ENCODE peak calls at places on chromosome 9, in four cellular contexts. Q is prostate gland, S is ovary, O is breast epithelium. E is an unnamed sample.

GRCh38 chr9:136171009-136171800 is 33.7 kb downstream of the LHX3 start:
- DNase-seq in O (no peak), Q (no peak), S (no peak), E (no peak)

GRCh38 chr9:546797-547223 is 294.7 kb upstream of the DMRT1 start:
- DNase-seq in S (peak), Q (peak), O (no peak), E (no peak)

GRCh38 chr9:95313010-95313498 is 4.5 kb downstream of the FANCC start:
- DNase-seq in S (no peak), Q (peak), O (peak), E (peak)

GRCh38 chr9:136147038-136147889 is 28.6 kb upstream of the TMEM250 start:
- DNase-seq in O (no peak), Q (no peak), S (no peak), E (no peak)

GRCh38 chr9:469672-470040 is 255.0 kb downstream of the DOCK8 start:
- DNase-seq in O (no peak), Q (peak), S (no peak), E (no peak)

GRCh38 chr9:71647094-71647591 is 121.2 kb downstream of the CEMIP2 start:
- DNase-seq in S (peak), O (no peak), Q (peak), E (peak)

GRCh38 chr9:124810513-124811355 is 33.8 kb downstream of the OLFML2A start:
- DNase-seq in O (no peak), Q (no peak), S (no peak), E (peak)

GRCh38 chr9:35604578-35605335 is at the start of gene TESK1:
- DNase-seq in Q (peak), O (peak), S (peak), E (peak)

GRCh38 chr9:127187231-127187956 is 65.0 kb upstream of the ANGPTL2 start:
- DNase-seq in O (no peak), S (peak), Q (peak), E (peak)

GRCh38 chr9:129994947-129995346 is 48.0 kb downstream of the FNBP1 start:
- DNase-seq in O (no peak), Q (no peak), S (no peak), E (no peak)

GRCh38 chr9:104747565-104748358 is at the start of gene NIPSNAP3A:
- DNase-seq in O (peak), S (peak), Q (peak), E (peak)

GRCh38 chr9:125755340-125755739 is 8.2 kb downstream of the PBX3 start:
- DNase-seq in Q (no peak), O (no peak), S (no peak), E (no peak)

GRCh38 chr9:134178781-134179551 is 14.6 kb upstream of the RNU6ATAC start:
- DNase-seq in Q (no peak), S (peak), O (no peak), E (no peak)

GRCh38 chr9:36441966-36442365 is 41.9 kb upstream of the RNF38 start:
- DNase-seq in S (no peak), O (no peak), Q (no peak), E (no peak)

GRCh38 chr9:72980183-72980582 is 27.3 kb upstream of the ALDH1A1 start:
- DNase-seq in S (no peak), Q (no peak), O (no peak), E (no peak)

GRCh38 chr9:81686614-81687520 is 2.5 kb downstream of the TLE1 start:
- DNase-seq in S (peak), O (peak), Q (peak), E (peak)

GRCh38 chr9:88980732-88981336 is 10.4 kb upstream of the S1PR3 start:
- DNase-seq in O (no peak), Q (no peak), S (no peak), E (no peak)

GRCh38 chr9:100099722-100100042 is 639 bp downstream of the INVS start:
- DNase-seq in S (peak), O (no peak), Q (no peak), E (no peak)

GRCh38 chr9:133636902-133637301 is 739 bp downstream of the DBH start:
- DNase-seq in O (no peak), S (no peak), Q (no peak), E (no peak)

GRCh38 chr9:133700861-133701320 is 37.3 kb downstream of the SARDH start:
- DNase-seq in S (no peak), O (no peak), Q (no peak), E (no peak)

GRCh38 chr9:99411068-99411467 is 189.0 kb downstream of the SEC61B start:
- DNase-seq in S (no peak), O (no peak), Q (no peak), E (no peak)

GRCh38 chr9:35517136-35517535 is 27.2 kb downstream of the RUSC2 start:
- DNase-seq in O (no peak), Q (no peak), S (no peak), E (no peak)

GRCh38 chr9:86549434-86549833 is 195.2 kb upstream of the TUT7 start:
- DNase-seq in S (no peak), O (no peak), Q (no peak), E (no peak)

GRCh38 chr9:86250123-86250522 is 9.3 kb downstream of the C9orf153 start:
- DNase-seq in Q (no peak), O (no peak), S (no peak), E (no peak)

GRCh38 chr9:133331221-133331620 is 4.8 kb downstream of the SURF6 start:
- DNase-seq in S (no peak), O (no peak), Q (no peak), E (no peak)

GRCh38 chr9:114141553-114142548 is 13.5 kb upstream of the COL27A1 start:
- DNase-seq in Q (no peak), O (no peak), S (peak), E (no peak)

GRCh38 chr9:85729882-85730281 is 11.9 kb downstream of the AGTPBP1 start:
- DNase-seq in S (no peak), Q (no peak), O (no peak), E (no peak)

GRCh38 chr9:110555551-110555950 is 24.0 kb downstream of the SVEP1 start:
- DNase-seq in S (no peak), Q (no peak), O (no peak), E (no peak)

GRCh38 chr9:98154678-98155077 is 35.7 kb upstream of the TRIM14 start:
- DNase-seq in O (no peak), S (no peak), Q (no peak), E (no peak)

GRCh38 chr9:105901514-105902109 is 207.3 kb downstream of the TMEM38B start:
- DNase-seq in O (no peak), Q (peak), S (no peak), E (peak)

GRCh38 chr9:27535701-27536118 is 6.1 kb upstream of the MOB3B start:
- DNase-seq in Q (no peak), O (no peak), S (no peak), E (no peak)

GRCh38 chr9:14221119-14221518 is 92.8 kb downstream of the NFIB start:
- DNase-seq in Q (no peak), O (no peak), S (no peak), E (no peak)

GRCh38 chr9:72557549-72557948 is 36.1 kb downstream of the TMC1 start:
- DNase-seq in O (no peak), Q (no peak), S (peak), E (peak)

GRCh38 chr9:128153117-128153946 is 4.1 kb downstream of the LCN2 start:
- DNase-seq in O (no peak), S (no peak), Q (no peak), E (no peak)

GRCh38 chr9:109912082-109912581 is 132.1 kb downstream of the PALM2AKAP2 start:
- DNase-seq in O (no peak), S (no peak), Q (no peak), E (no peak)

GRCh38 chr9:120735009-120735408 is 20.7 kb upstream of the MEGF9 start:
- DNase-seq in S (no peak), O (no peak), Q (no peak), E (no peak)

GRCh38 chr9:76796296-76796695 is 32.1 kb downstream of the PCA3 start:
- DNase-seq in S (no peak), Q (no peak), O (no peak), E (no peak)

GRCh38 chr9:107566596-107566995 is 77.0 kb upstream of the KLF4 start:
- DNase-seq in O (no peak), Q (no peak), S (no peak), E (no peak)

GRCh38 chr9:137457406-137458193 is 1.5 kb downstream of the NSMF start:
- DNase-seq in S (peak), O (no peak), Q (no peak), E (no peak)

GRCh38 chr9:137459601-137460362 is 648 bp upstream of the NSMF start:
- DNase-seq in S (peak), O (no peak), Q (no peak), E (no peak)

GRCh38 chr9:137458194-137459146 is 664 bp downstream of the NSMF start:
- DNase-seq in O (no peak), S (peak), Q (no peak), E (no peak)

GRCh38 chr9:137460363-137461315 is 1.5 kb upstream of the NSMF start:
- DNase-seq in O (no peak), S (peak), Q (no peak), E (no peak)

DNA sequence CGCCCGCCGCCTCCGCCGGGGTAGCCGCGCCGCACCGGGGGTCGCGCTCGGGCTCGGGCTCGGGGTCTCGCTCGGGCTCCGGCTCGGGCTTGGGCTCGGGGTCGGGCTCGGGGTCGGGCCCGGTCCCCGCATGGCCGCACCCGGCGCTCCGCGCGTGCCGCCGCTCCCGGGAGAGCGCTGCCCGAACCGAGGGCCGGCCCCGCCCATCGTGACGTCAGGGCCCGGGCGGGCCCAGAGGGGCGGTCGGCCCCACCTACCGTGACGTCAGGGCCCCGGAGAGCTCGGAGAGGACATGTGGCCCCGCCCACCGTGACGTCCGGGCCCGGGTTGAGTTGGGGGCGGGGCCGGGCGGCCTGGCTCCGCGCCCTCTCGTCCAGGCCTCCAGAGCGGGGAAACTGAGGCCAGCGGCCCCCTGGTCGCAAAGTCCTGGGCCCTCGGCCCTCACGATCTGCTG is at the start of gene NSMF:
- DNase-seq in Q (peak), S (peak), O (peak), E (peak)
- TF ChIP-seq POLR2A in Q (peak), S (peak), O (no peak), E (peak)

DNA sequence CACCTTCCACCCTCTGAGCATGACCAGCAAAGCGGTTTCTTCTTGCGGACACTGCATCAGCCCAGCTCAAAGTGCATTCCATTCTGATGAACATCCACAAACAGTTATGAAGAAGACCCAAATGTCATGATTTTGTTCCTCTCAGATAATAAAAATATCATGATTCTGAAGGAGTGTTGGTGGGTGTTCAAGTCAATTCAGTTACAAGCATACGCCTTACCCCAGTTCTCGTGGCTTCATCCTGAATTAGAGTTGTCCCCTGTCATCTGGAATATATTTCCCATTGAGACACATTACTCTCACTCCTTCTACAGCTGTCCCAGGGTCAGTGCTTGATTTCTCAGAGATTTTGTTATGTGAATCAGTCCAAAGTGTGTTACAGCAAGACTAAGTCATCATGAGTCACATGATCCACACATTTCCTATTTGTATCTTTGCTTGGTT is 325.4 kb downstream of the RFX3 start:
- DNase-seq in O (no peak), S (no peak), Q (no peak), E (no peak)
- TF ChIP-seq POLR2A in O (no peak), S (no peak), Q (no peak), E (no peak)

DNA sequence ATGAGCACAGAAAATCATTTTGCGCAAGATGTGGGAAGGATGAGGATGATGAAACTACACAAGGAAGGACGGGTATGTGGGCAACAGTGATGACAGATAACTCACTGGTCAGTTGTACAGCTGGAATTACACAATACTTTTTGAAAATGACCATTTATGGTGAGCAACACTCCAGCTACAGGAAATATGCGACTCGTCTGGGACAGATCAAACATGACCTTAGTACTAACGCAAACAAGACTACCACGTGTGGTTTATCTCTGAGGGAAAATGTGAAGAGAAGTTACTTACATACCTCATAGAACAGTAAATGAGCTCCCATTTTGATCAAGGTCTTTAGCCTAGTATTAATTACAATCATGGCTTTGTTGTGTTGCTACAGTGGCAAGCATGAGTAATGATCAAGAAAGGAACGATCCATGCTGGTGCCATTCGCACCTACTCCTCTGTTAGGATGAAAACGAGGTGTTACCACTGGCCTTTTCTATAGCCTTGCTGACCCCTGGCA is 456.9 kb downstream of the BNC2 start:
- DNase-seq in Q (no peak), S (no peak), O (no peak), E (no peak)
- TF ChIP-seq POLR2A in Q (no peak), S (no peak), O (no peak), E (no peak)

GRCh38 chr9:108743426-108743825 is 112.4 kb downstream of the ACTL7B start:
- DNase-seq in O (no peak), Q (no peak), S (no peak), E (no peak)

GRCh38 chr9:108742191-108742590 is 113.6 kb downstream of the ACTL7B start:
- DNase-seq in Q (no peak), O (no peak), S (no peak), E (no peak)

GRCh38 chr9:108746001-108746400 is 109.8 kb downstream of the ACTL7B start:
- DNase-seq in O (no peak), Q (no peak), S (no peak), E (no peak)

GRCh38 chr9:108746864-108747263 is 108.9 kb downstream of the ACTL7B start:
- DNase-seq in O (no peak), Q (no peak), S (no peak), E (no peak)

DNA sequence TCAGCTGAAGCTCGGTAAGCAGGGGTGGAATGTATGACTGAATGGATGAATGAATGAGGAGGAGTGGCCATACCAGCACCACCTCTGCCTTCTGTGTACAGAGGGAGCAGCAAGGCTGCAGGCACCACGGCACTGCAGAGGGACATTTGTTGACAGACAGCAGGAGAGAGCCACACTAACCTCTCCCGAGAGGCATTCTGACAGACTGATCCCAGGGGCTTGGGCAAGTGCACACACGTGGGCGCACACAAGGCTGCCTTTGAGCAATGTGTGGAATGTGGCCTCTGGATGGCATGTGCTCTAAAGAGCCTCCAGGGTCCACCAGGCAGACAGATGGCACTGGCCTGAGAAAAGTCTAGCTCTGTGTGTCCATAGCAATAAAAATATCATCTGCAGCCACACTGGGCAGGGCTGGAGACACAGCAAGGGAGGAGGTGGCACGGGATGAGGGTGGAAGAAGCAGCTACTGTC is 111.8 kb downstream of the ACTL7B start:
- DNase-seq in S (no peak), O (no peak), Q (peak), E (no peak)
- TF ChIP-seq POLR2A in S (no peak), O (no peak), Q (no peak), E (no peak)

GRCh38 chr9:94029932-94030317 is 54.3 kb upstream of the PTPDC1 start:
- DNase-seq in O (no peak), Q (no peak), S (no peak), E (no peak)

GRCh38 chr9:94033383-94033782 is 50.9 kb upstream of the PTPDC1 start:
- DNase-seq in S (no peak), O (no peak), Q (no peak), E (no peak)

GRCh38 chr9:94031380-94031779 is 52.9 kb upstream of the PTPDC1 start:
- DNase-seq in S (no peak), O (no peak), Q (no peak), E (no peak)

GRCh38 chr9:94031946-94032345 is 52.3 kb upstream of the PTPDC1 start:
- DNase-seq in O (no peak), S (no peak), Q (no peak), E (no peak)

GRCh38 chr9:94030318-94031179 is 53.7 kb upstream of the PTPDC1 start:
- DNase-seq in Q (peak), S (peak), O (peak), E (peak)
- TF ChIP-seq POLR2A in Q (peak), S (peak), O (no peak), E (peak)

DNA sequence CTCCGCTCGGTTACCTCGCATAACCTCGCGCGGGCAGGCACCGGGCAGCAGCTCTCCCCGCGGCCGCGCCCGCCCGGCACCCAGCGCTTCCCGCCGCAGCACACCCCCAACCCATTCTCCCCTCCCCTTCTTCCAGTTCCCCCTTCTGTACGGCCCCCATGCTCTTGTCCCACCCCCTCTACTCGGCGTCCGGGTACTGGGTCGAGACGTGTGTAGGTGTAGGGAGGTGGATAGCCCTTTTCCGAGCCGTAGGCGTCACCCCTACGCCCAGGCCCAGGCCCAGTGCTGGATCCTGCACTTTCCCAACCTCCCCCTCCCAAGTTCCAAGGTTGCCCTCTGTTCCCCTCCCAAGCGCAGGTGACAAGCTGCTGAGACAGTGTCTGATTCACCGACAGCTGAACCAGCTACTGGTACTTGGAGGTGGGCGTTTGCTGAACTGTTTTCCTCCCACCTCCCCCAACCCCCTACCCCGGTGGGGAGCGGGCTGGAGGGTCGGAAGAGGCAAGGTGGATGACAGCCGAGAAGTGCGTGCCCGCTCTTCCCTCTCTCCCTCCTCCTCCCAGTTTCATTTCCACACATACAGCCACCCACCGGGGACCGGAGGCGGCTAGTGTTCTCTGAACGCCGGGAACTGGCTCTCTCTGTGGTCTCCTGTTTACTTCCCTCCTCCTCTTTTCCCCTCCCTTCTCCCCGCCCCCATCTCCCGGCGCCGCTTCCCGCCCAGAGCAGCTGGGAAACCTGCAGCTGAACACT is 6.0 kb upstream of the KLF9 start:
- DNase-seq in Q (peak), O (peak), S (peak), E (peak)
- TF ChIP-seq POLR2A in Q (peak), O (peak), S (peak), E (peak)

GRCh38 chr9:37902804-37903580 is 935 bp downstream of the SLC25A51 start:
- DNase-seq in O (no peak), S (no peak), Q (no peak), E (no peak)
- TF ChIP-seq POLR2A in O (no peak), S (no peak), Q (no peak), E (no peak)

GRCh38 chr9:9061599-9061998 is 1262.0 kb upstream of the DMAC1 start:
- DNase-seq in Q (no peak), S (no peak), O (no peak), E (no peak)
- TF ChIP-seq POLR2A in Q (no peak), S (no peak), O (no peak), E (no peak)